ENCODE peak calls at places on chromosomes 13 and 19, in seven cellular contexts. V is amniotic epithelial cell; I is body of pancreas; B is stimulated activated CD8-positive, alpha-beta memory T cell treated with anti-CD3 and anti-CD28 coated beads, Interleukin-7, amount 100 ng/mL, for 1 hour; W is mesothelial cell of epicardium; T is skeletal muscle cell; X is effector CD4-positive, alpha-beta T cell. S is an unnamed sample.

GRCh38 chr13:30819136-30819875 is 84.0 kb downstream of the ALOX5AP start:
- DNase-seq in V (peak), I (no peak), B (no peak), W (no peak), T (no peak), X (no peak), S (peak)

GRCh38 chr13:76711515-76712182 is 174.6 kb downstream of the KCTD12 start:
- DNase-seq in V (peak), I (no peak), B (no peak), W (no peak), T (peak), X (no peak), S (no peak)

GRCh38 chr13:72530471-72530870 is 197.0 kb downstream of the MZT1 start:
- DNase-seq in V (peak), I (no peak), B (no peak), W (no peak), T (peak), X (no peak), S (no peak)

GRCh38 chr13:47707414-47707813 is 293.7 kb downstream of the SUCLA2 start:
- DNase-seq in V (no peak), I (no peak), B (no peak), W (no peak), T (no peak), X (no peak), S (no peak)

GRCh38 chr13:52786747-52787146 is 47.1 kb upstream of the CNMD start:
- DNase-seq in V (no peak), I (no peak), B (no peak), W (no peak), T (no peak), X (no peak), S (no peak)

GRCh38 chr19:40584007-40584406 is 7.3 kb downstream of the SHKBP1 start:
- DNase-seq in V (no peak), I (no peak), B (no peak), W (no peak), T (no peak), X (no peak), S (no peak)

GRCh38 chr19:7504684-7505083 is 11.2 kb upstream of the ZNF358 start:
- DNase-seq in V (no peak), I (no peak), B (no peak), W (no peak), T (no peak), X (no peak), S (no peak)

GRCh38 chr19:15623711-15624318 is 8.8 kb downstream of the CYP4F8 start:
- DNase-seq in V (no peak), I (no peak), B (no peak), W (no peak), T (no peak), X (no peak), S (no peak)

GRCh38 chr13:87287721-87288120 is 383.4 kb upstream of the SLITRK5 start:
- DNase-seq in V (no peak), I (no peak), B (no peak), W (no peak), T (no peak), X (no peak), S (no peak)

GRCh38 chr19:1833540-1833939 is 14.7 kb downstream of the REXO1 start:
- DNase-seq in V (no peak), I (no peak), B (no peak), W (no peak), T (no peak), X (no peak), S (no peak)

GRCh38 chr13:95256086-95256485 is 45.2 kb downstream of the ABCC4 start:
- DNase-seq in V (peak), I (no peak), B (no peak), W (no peak), T (peak), X (no peak), S (peak)

GRCh38 chr13:67437246-67437645 is 207.1 kb upstream of the PCDH9 start:
- DNase-seq in V (peak), I (no peak), B (no peak), W (no peak), T (no peak), X (no peak), S (no peak)

GRCh38 chr19:3496392-3497273 is 3.8 kb downstream of the DOHH start:
- DNase-seq in V (no peak), I (no peak), B (no peak), W (no peak), T (no peak), X (no peak), S (no peak)

GRCh38 chr13:48656621-48657020 is 2.9 kb downstream of the CYSLTR2 start:
- DNase-seq in V (peak), I (no peak), B (no peak), W (no peak), T (no peak), X (no peak), S (no peak)

GRCh38 chr19:38700350-38700932 is 43.8 kb downstream of the CAPN12 start:
- DNase-seq in V (no peak), I (no peak), B (no peak), W (no peak), T (no peak), X (no peak), S (no peak)

GRCh38 chr13:41231786-41232185 is 31.6 kb downstream of the MTRF1 start:
- DNase-seq in V (no peak), I (peak), B (no peak), W (no peak), T (no peak), X (no peak), S (peak)

GRCh38 chr13:46687810-46688209 is 109.2 kb downstream of the ESD start:
- DNase-seq in V (peak), I (peak), B (no peak), W (no peak), T (no peak), X (no peak), S (no peak)

GRCh38 chr13:113742000-113742441 is 17.0 kb upstream of the TMEM255B start:
- DNase-seq in V (peak), I (peak), B (no peak), W (peak), T (peak), X (no peak), S (peak)

GRCh38 chr19:376111-376470 is 31.5 kb upstream of the MIER2 start:
- DNase-seq in V (no peak), I (no peak), B (no peak), W (no peak), T (no peak), X (no peak), S (no peak)

GRCh38 chr19:46607441-46607841 is 6.3 kb downstream of the CALM3 start:
- DNase-seq in V (no peak), I (peak), B (no peak), W (no peak), T (no peak), X (no peak), S (no peak)

GRCh38 chr13:20431687-20432384 is 93.8 kb downstream of the CRYL1 start:
- DNase-seq in V (no peak), I (no peak), B (no peak), W (no peak), T (no peak), X (no peak), S (no peak)

GRCh38 chr13:29472317-29472961 is 123.0 kb downstream of the SLC7A1 start:
- DNase-seq in V (peak), I (peak), B (no peak), W (no peak), T (no peak), X (peak), S (no peak)

GRCh38 chr19:55464669-55465068 is at the start of gene C19orf85:
- DNase-seq in V (no peak), I (no peak), B (no peak), W (no peak), T (no peak), X (no peak), S (no peak)

GRCh38 chr19:5369962-5370367 is 29.4 kb upstream of the PTPRS start:
- DNase-seq in V (peak), I (peak), B (no peak), W (no peak), T (no peak), X (peak), S (no peak)

GRCh38 chr13:60379837-60380236 is 17.2 kb upstream of the TDRD3 start:
- DNase-seq in V (no peak), I (no peak), B (no peak), W (no peak), T (no peak), X (no peak), S (no peak)

GRCh38 chr19:34416021-34416545 is 11.9 kb downstream of the PDCD2L start:
- DNase-seq in V (no peak), I (no peak), B (no peak), W (no peak), T (no peak), X (no peak), S (no peak)

GRCh38 chr19:31127132-31127967 is 221.9 kb downstream of the TSHZ3 start:
- DNase-seq in V (peak), I (no peak), B (no peak), W (no peak), T (peak), X (no peak), S (peak)

GRCh38 chr13:93290503-93290902 is 63.9 kb downstream of the GPC6 start:
- DNase-seq in V (peak), I (no peak), B (no peak), W (no peak), T (no peak), X (no peak), S (no peak)

GRCh38 chr13:46386426-46386995 is 541 bp downstream of the RUBCNL start:
- DNase-seq in V (no peak), I (no peak), B (no peak), W (no peak), T (no peak), X (no peak), S (no peak)

GRCh38 chr13:76799696-76800095 is 86.5 kb downstream of the KCTD12 start:
- DNase-seq in V (no peak), I (no peak), B (no peak), W (no peak), T (no peak), X (no peak), S (peak)

GRCh38 chr13:90884066-90884465 is 463.4 kb upstream of the MIR17HG start:
- DNase-seq in V (no peak), I (no peak), B (no peak), W (no peak), T (no peak), X (no peak), S (no peak)

GRCh38 chr19:33277434-33277833 is 24.9 kb downstream of the CEBPA start:
- DNase-seq in V (no peak), I (no peak), B (no peak), W (no peak), T (no peak), X (no peak), S (no peak)

S was measured in kidney epithelial cell.